ENCODE peak calls at places on chromosomes 13 and 19, in five cellular contexts. G, D, A, B and C are unnamed samples.

GRCh38 chr13:91520952-91521351 is 122.5 kb downstream of the GPC5 start:
- DNase-seq in G (no peak), D (no peak), A (no peak), B (no peak), C (no peak)

GRCh38 chr19:3836887-3837286 is 32.0 kb downstream of the ZFR2 start:
- DNase-seq in D (no peak), G (no peak), B (no peak), A (no peak), C (no peak)

GRCh38 chr13:104740616-104741222 is 1674.5 kb upstream of the SLC10A2 start:
- DNase-seq in B (no peak), G (no peak), A (peak), D (no peak), C (no peak)

GRCh38 chr19:1082165-1082927 is 12.8 kb downstream of the POLR2E start:
- DNase-seq in D (peak), B (peak), A (no peak), G (peak), C (peak)

GRCh38 chr19:48645652-48646191 is at the start of gene CA11:
- DNase-seq in A (no peak), D (no peak), B (no peak), G (no peak), C (no peak)

GRCh38 chr19:9178901-9179300 is at the start of gene OR7D2:
- DNase-seq in G (no peak), D (no peak), B (no peak), A (no peak), C (no peak)

GRCh38 chr13:111319998-111320911 is at the start of gene TEX29:
- DNase-seq in D (no peak), B (no peak), A (no peak), G (no peak), C (no peak)

GRCh38 chr19:10567696-10568443 is 909 bp downstream of the CDKN2D start:
- DNase-seq in D (no peak), G (no peak), A (no peak), B (no peak), C (no peak)

GRCh38 chr19:34676697-34677385 is at the start of gene SCGB2B2:
- DNase-seq in D (peak), G (no peak), A (peak), B (no peak), C (peak)

GRCh38 chr19:39847525-39847924 is 1.3 kb upstream of the FBL start:
- DNase-seq in D (no peak), A (no peak), G (no peak), B (no peak), C (no peak)

GRCh38 chr13:98563071-98563470 is 13.8 kb downstream of the STK24 start:
- DNase-seq in D (peak), G (no peak), A (no peak), B (no peak), C (no peak)

GRCh38 chr13:104301216-104301975 is 1235.2 kb upstream of the SLC10A2 start:
- DNase-seq in G (no peak), A (no peak), D (no peak), B (peak), C (peak)